ENCODE peak calls at places on chromosomes 11 and 22, in four cellular contexts. J, B, I and N are unnamed samples.

GRCh38 chr11:32435511-32435946 is at the start of gene WT1:
- DNase-seq in J (peak; percentile 66), I (peak; percentile 85), B (no peak), N (no peak)

GRCh38 chr11:130834886-130835285 is 81.4 kb downstream of the SNX19 start:
- DNase-seq in I (no peak), B (no peak), J (no peak), N (no peak)

GRCh38 chr22:39518996-39519680 is 1.2 kb upstream of the ATF4 start:
- DNase-seq in J (no peak), I (no peak), B (peak; percentile 34), N (no peak)

GRCh38 chr22:27810566-27810965 is 9.0 kb upstream of the MN1 start:
- DNase-seq in B (no peak), I (no peak), J (peak; percentile 62), N (no peak)

GRCh38 chr11:44622721-44623258 is 57.3 kb downstream of the CD82 start:
- DNase-seq in B (no peak), J (no peak), I (no peak), N (no peak)

GRCh38 chr11:396948-397548 is 3.0 kb downstream of the PKP3 start:
- DNase-seq in J (peak; percentile 71), B (no peak), I (no peak), N (peak; percentile 32)

GRCh38 chr11:96288915-96289314 is 54.1 kb downstream of the MAML2 start:
- DNase-seq in I (no peak), B (no peak), J (no peak), N (no peak)

GRCh38 chr11:109849946-109850345 is 243.2 kb upstream of the ZC3H12C start:
- DNase-seq in J (no peak), I (no peak), B (no peak), N (no peak)

GRCh38 chr11:119258180-119258579 is 52.0 kb downstream of the CBL start:
- DNase-seq in I (no peak), J (no peak), B (peak; percentile 29), N (no peak)

GRCh38 chr11:106178361-106178760 is 100.9 kb downstream of the AASDHPPT start:
- DNase-seq in J (no peak), I (no peak), B (no peak), N (no peak)

GRCh38 chr11:116697639-116698038 is 75.1 kb downstream of the BUD13 start:
- DNase-seq in J (no peak), I (no peak), B (no peak), N (no peak)

GRCh38 chr22:49450521-49450920 is 377.2 kb downstream of the BRD1 start:
- DNase-seq in B (no peak), J (no peak), I (peak; percentile 15), N (no peak)

GRCh38 chr11:6943131-6943530 is 16.9 kb downstream of the ZNF215 start:
- DNase-seq in J (no peak), I (no peak), B (no peak), N (no peak)

GRCh38 chr22:40021401-40022000 is 26.7 kb downstream of the FAM83F start:
- DNase-seq in B (no peak), J (no peak), I (no peak), N (no peak)

GRCh38 chr11:124935548-124936514 is at the start of gene HEPACAM:
- DNase-seq in I (no peak), B (no peak), J (no peak), N (no peak)

GRCh38 chr22:50102946-50103345 is 13.1 kb downstream of the MOV10L1 start:
- DNase-seq in B (peak; percentile 60), I (peak; percentile 49), J (no peak), N (no peak)

GRCh38 chr11:102237096-102237735 is 80.1 kb upstream of the BIRC3 start:
- DNase-seq in B (no peak), J (no peak), I (no peak), N (no peak)

GRCh38 chr11:7874061-7874460 is 57.0 kb downstream of the OR10A6 start:
- DNase-seq in I (no peak), B (no peak), J (no peak), N (no peak)

GRCh38 chr11:84566681-84567080 is 1060.5 kb downstream of the DLG2 start:
- DNase-seq in I (no peak), B (peak; percentile 82), J (no peak), N (no peak)

GRCh38 chr11:21811572-21811971 is 381.3 kb upstream of the ANO5 start:
- DNase-seq in I (no peak), J (no peak), B (no peak), N (no peak)

GRCh38 chr11:6599449-6599848 is 4.0 kb downstream of the RRP8 start:
- DNase-seq in B (no peak), J (no peak), I (no peak), N (no peak)

GRCh38 chr11:122983438-122984185 is 2.0 kb upstream of the BSX start:
- DNase-seq in B (no peak), J (no peak), I (no peak), N (no peak)

GRCh38 chr11:115238802-115239201 is 265.4 kb downstream of the CADM1 start:
- DNase-seq in I (no peak), J (no peak), B (no peak), N (no peak)

GRCh38 chr11:13928566-13929251 is 33.8 kb upstream of the SPON1 start:
- DNase-seq in B (peak; percentile 84), J (no peak), I (no peak), N (no peak)

GRCh38 chr22:23888615-23889401 is 5.4 kb upstream of the MIF start:
- DNase-seq in J (no peak), B (no peak), I (peak; percentile 19), N (no peak)

GRCh38 chr22:38460367-38460952 is 5.5 kb upstream of the KCNJ4 start:
- DNase-seq in I (no peak), B (no peak), J (no peak), N (no peak)

GRCh38 chr22:48819991-48820390 is 1007.7 kb downstream of the BRD1 start:
- DNase-seq in J (no peak), I (no peak), B (no peak), N (no peak)

GRCh38 chr11:32705309-32706033 is 89.0 kb downstream of the CCDC73 start:
- DNase-seq in I (no peak), B (no peak), J (no peak), N (no peak)

GRCh38 chr11:93236741-93237675 is 39.2 kb upstream of the SLC36A4 start:
- DNase-seq in J (no peak), I (peak; percentile 17), B (peak; percentile 61), N (no peak)

GRCh38 chr11:61414547-61414946 is 15.2 kb downstream of the CPSF7 start:
- DNase-seq in I (no peak), B (no peak), J (no peak), N (no peak)
- H3K36me3 ChIP-seq in I (peaks cover 99% of the 10 kb centered on the region), B (peaks cover 100% of the 10 kb centered on the region), J (peaks cover 96% of the 10 kb centered on the region), N (peaks cover 93% of the 10 kb centered on the region)

DNA sequence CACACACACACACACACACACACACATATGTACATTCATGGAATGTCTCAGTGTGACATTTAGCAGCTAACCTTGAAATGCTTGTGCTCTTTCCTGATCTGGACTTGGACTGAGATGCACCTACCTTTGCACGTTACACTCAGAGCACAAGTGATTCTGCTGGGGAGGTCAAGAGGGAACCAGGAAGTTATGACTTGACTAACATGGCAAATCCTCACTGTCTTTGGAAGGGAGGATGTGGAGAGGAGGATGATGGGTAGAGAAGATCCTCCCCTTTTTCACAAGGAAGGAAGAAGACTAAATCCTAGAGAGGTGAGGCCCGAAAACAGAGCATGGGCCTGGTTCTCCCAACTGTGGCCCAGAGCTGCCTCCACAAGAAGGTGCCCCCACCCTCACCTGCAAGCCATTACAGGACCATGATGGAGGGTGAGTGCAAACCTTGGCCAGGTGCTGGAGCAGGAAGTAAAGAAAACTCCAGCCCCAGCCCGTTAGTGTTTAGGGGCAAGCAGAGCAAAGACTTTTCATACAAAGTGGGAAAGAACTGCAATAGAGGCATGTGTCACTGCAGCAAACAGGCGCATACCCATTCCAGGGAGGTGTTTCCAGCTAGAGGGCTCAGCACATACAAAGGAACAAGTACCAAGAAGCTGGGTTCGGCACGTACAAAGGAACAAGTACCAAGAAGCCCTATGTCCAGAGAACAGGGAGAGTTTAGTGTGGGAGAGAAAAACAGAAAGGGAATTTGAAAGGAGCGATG is 26.4 kb downstream of the SCN4B start:
- DNase-seq in B (no peak), J (no peak), I (no peak), N (no peak)
- H3K4me1 ChIP-seq in B (no peaks in the 10 kb centered on the region), J (peaks cover 8% of the 10 kb centered on the region), I (no peaks in the 10 kb centered on the region), N (no peaks in the 10 kb centered on the region)

GRCh38 chr22:32910358-32910757 is 108.9 kb downstream of the TIMP3 start:
- DNase-seq in I (no peak), J (no peak), B (no peak), N (no peak)

GRCh38 chr22:32909561-32910348 is 108.2 kb downstream of the TIMP3 start:
- DNase-seq in J (no peak), B (no peak), I (no peak), N (no peak)

GRCh38 chr22:32916025-32916424 is 114.5 kb downstream of the TIMP3 start:
- DNase-seq in I (no peak), J (no peak), B (no peak), N (no peak)

GRCh38 chr22:32911526-32911925 is 110.0 kb downstream of the TIMP3 start:
- DNase-seq in B (no peak), I (no peak), J (no peak), N (no peak)
- H3K36me3 ChIP-seq in B (no peaks in the 10 kb centered on the region), I (no peaks in the 10 kb centered on the region), J (no peaks in the 10 kb centered on the region), N (no peaks in the 10 kb centered on the region)

GRCh38 chr22:45521178-45521577 is 18.5 kb downstream of the FBLN1 start:
- DNase-seq in I (no peak), J (no peak), B (no peak), N (no peak)
- H3K4me1 ChIP-seq in I (no peaks in the 10 kb centered on the region), J (peaks cover 26% of the 10 kb centered on the region), B (no peaks in the 10 kb centered on the region), N (no peaks in the 10 kb centered on the region)

DNA sequence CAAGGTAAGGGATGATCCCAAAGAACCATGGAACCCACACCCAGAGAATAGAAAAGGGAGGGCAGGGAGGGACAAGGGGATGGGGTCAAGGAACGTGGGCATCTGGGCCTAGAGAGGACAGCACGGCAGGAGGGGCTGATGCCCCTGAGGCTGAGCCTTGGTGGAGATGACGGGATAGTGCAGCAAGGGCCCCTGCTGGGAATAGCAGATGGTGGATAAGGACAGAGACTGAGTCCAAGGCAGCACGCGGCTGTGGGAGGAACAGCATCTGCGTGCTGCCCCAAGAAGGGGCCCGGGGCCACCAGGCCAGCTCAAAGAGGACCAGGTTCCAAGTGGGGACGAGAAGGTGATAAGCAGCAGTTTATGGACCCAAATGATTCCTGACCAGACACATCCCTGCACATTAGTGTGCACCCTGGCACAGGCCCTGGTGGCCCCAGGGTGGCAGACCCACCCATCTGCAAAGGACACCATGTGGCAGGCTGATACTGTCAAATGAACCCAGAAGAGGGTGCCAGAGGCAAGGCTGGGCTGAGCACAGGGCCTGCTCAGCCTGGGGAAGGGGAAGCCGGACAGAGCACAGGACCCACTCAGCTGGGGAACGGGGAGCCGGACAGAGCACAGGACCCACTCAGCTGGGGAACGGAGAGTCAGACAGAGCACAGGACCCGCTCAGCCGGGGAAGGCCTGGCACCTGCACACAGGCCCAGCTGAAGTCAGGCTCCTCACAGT is 12.8 kb upstream of the TESMIN start:
- DNase-seq in B (no peak), J (no peak), I (no peak), N (no peak)
- H3K36me3 ChIP-seq in B (no peaks in the 10 kb centered on the region), J (peaks cover 95% of the 10 kb centered on the region), I (peaks cover 14% of the 10 kb centered on the region), N (peaks cover 16% of the 10 kb centered on the region)